ENCODE peak calls at places on chromosomes 2 and 18, in seven cellular contexts. One of them, this sample, is unnamed.

GRCh38 chr2:99821572-99822369 is 320.6 kb downstream of the AFF3 start:
- DNase-seq in foreskin melanocyte: peak
- DNase-seq in heart left ventricle: no peak
- DNase-seq in GM06990: no peak
- DNase-seq in HL-60: no peak
- DNase-seq in stimulated activated CD4-positive, alpha-beta T cell treated with anti-CD3 and anti-CD28 coated beads, Interleukin-4, amount 100 ng/mL, for 24 hours: no peak
- DNase-seq in activated T-cell treated with anti-CD3 and anti-CD28 coated beads for 24 hours: no peak
- DNase-seq in this sample: peak

GRCh38 chr2:79630060-79630459 is 117.2 kb downstream of the CTNNA2 start:
- DNase-seq in heart left ventricle: no peak
- DNase-seq in activated T-cell treated with anti-CD3 and anti-CD28 coated beads for 24 hours: no peak
- DNase-seq in foreskin melanocyte: no peak
- DNase-seq in GM06990: no peak
- DNase-seq in stimulated activated CD4-positive, alpha-beta T cell treated with anti-CD3 and anti-CD28 coated beads, Interleukin-4, amount 100 ng/mL, for 24 hours: no peak
- DNase-seq in HL-60: no peak
- DNase-seq in this sample: no peak

GRCh38 chr2:105114551-105114950 is 76.7 kb downstream of the MRPS9 start:
- DNase-seq in activated T-cell treated with anti-CD3 and anti-CD28 coated beads for 24 hours: no peak
- DNase-seq in foreskin melanocyte: peak
- DNase-seq in HL-60: no peak
- DNase-seq in heart left ventricle: no peak
- DNase-seq in GM06990: peak
- DNase-seq in stimulated activated CD4-positive, alpha-beta T cell treated with anti-CD3 and anti-CD28 coated beads, Interleukin-4, amount 100 ng/mL, for 24 hours: no peak
- DNase-seq in this sample: peak

GRCh38 chr2:238441262-238442114 is 14.8 kb downstream of the ASB1 start:
- DNase-seq in activated T-cell treated with anti-CD3 and anti-CD28 coated beads for 24 hours: no peak
- DNase-seq in stimulated activated CD4-positive, alpha-beta T cell treated with anti-CD3 and anti-CD28 coated beads, Interleukin-4, amount 100 ng/mL, for 24 hours: no peak
- DNase-seq in foreskin melanocyte: no peak
- DNase-seq in GM06990: no peak
- DNase-seq in HL-60: no peak
- DNase-seq in heart left ventricle: no peak
- DNase-seq in this sample: no peak

GRCh38 chr2:113834057-113834720 is 55.7 kb upstream of the ACTR3 start:
- DNase-seq in heart left ventricle: no peak
- DNase-seq in HL-60: no peak
- DNase-seq in GM06990: no peak
- DNase-seq in stimulated activated CD4-positive, alpha-beta T cell treated with anti-CD3 and anti-CD28 coated beads, Interleukin-4, amount 100 ng/mL, for 24 hours: no peak
- DNase-seq in activated T-cell treated with anti-CD3 and anti-CD28 coated beads for 24 hours: no peak
- DNase-seq in foreskin melanocyte: no peak
- DNase-seq in this sample: no peak

GRCh38 chr18:50218432-50219197 is 23.7 kb upstream of the MYO5B start:
- DNase-seq in heart left ventricle: no peak
- DNase-seq in stimulated activated CD4-positive, alpha-beta T cell treated with anti-CD3 and anti-CD28 coated beads, Interleukin-4, amount 100 ng/mL, for 24 hours: peak
- DNase-seq in GM06990: peak
- DNase-seq in foreskin melanocyte: no peak
- DNase-seq in HL-60: no peak
- DNase-seq in activated T-cell treated with anti-CD3 and anti-CD28 coated beads for 24 hours: peak
- DNase-seq in this sample: no peak

GRCh38 chr2:101150306-101151140 is 659 bp downstream of the TBC1D8 start:
- DNase-seq in HL-60: no peak
- DNase-seq in foreskin melanocyte: no peak
- DNase-seq in heart left ventricle: peak
- DNase-seq in activated T-cell treated with anti-CD3 and anti-CD28 coated beads for 24 hours: no peak
- DNase-seq in stimulated activated CD4-positive, alpha-beta T cell treated with anti-CD3 and anti-CD28 coated beads, Interleukin-4, amount 100 ng/mL, for 24 hours: peak
- DNase-seq in GM06990: peak
- DNase-seq in this sample: no peak

GRCh38 chr2:217074576-217075224 is 214.8 kb upstream of the TNP1 start:
- DNase-seq in GM06990: no peak
- DNase-seq in heart left ventricle: peak
- DNase-seq in foreskin melanocyte: no peak
- DNase-seq in HL-60: no peak
- DNase-seq in stimulated activated CD4-positive, alpha-beta T cell treated with anti-CD3 and anti-CD28 coated beads, Interleukin-4, amount 100 ng/mL, for 24 hours: no peak
- DNase-seq in activated T-cell treated with anti-CD3 and anti-CD28 coated beads for 24 hours: no peak
- DNase-seq in this sample: no peak

GRCh38 chr2:174023591-174024523 is 58.7 kb upstream of the SP3 start:
- DNase-seq in HL-60: peak
- DNase-seq in activated T-cell treated with anti-CD3 and anti-CD28 coated beads for 24 hours: peak
- DNase-seq in heart left ventricle: peak
- DNase-seq in foreskin melanocyte: peak
- DNase-seq in stimulated activated CD4-positive, alpha-beta T cell treated with anti-CD3 and anti-CD28 coated beads, Interleukin-4, amount 100 ng/mL, for 24 hours: peak
- DNase-seq in GM06990: no peak
- DNase-seq in this sample: no peak

GRCh38 chr2:48738806-48739205 is 16.7 kb downstream of the LHCGR start:
- DNase-seq in heart left ventricle: no peak
- DNase-seq in stimulated activated CD4-positive, alpha-beta T cell treated with anti-CD3 and anti-CD28 coated beads, Interleukin-4, amount 100 ng/mL, for 24 hours: no peak
- DNase-seq in foreskin melanocyte: no peak
- DNase-seq in HL-60: no peak
- DNase-seq in GM06990: no peak
- DNase-seq in activated T-cell treated with anti-CD3 and anti-CD28 coated beads for 24 hours: no peak
- DNase-seq in this sample: no peak

GRCh38 chr2:42975358-42975717 is 183.0 kb upstream of the HAAO start:
- DNase-seq in foreskin melanocyte: no peak
- DNase-seq in heart left ventricle: no peak
- DNase-seq in GM06990: no peak
- DNase-seq in activated T-cell treated with anti-CD3 and anti-CD28 coated beads for 24 hours: no peak
- DNase-seq in HL-60: no peak
- DNase-seq in stimulated activated CD4-positive, alpha-beta T cell treated with anti-CD3 and anti-CD28 coated beads, Interleukin-4, amount 100 ng/mL, for 24 hours: no peak
- DNase-seq in this sample: no peak

GRCh38 chr2:120670371-120670770 is 65.3 kb upstream of the GLI2 start:
- DNase-seq in heart left ventricle: no peak
- DNase-seq in stimulated activated CD4-positive, alpha-beta T cell treated with anti-CD3 and anti-CD28 coated beads, Interleukin-4, amount 100 ng/mL, for 24 hours: no peak
- DNase-seq in activated T-cell treated with anti-CD3 and anti-CD28 coated beads for 24 hours: no peak
- DNase-seq in foreskin melanocyte: peak
- DNase-seq in GM06990: no peak
- DNase-seq in HL-60: no peak
- DNase-seq in this sample: no peak

GRCh38 chr2:71611247-71611646 is 157.9 kb downstream of the DYSF start:
- DNase-seq in heart left ventricle: no peak
- DNase-seq in HL-60: no peak
- DNase-seq in activated T-cell treated with anti-CD3 and anti-CD28 coated beads for 24 hours: no peak
- DNase-seq in GM06990: no peak
- DNase-seq in stimulated activated CD4-positive, alpha-beta T cell treated with anti-CD3 and anti-CD28 coated beads, Interleukin-4, amount 100 ng/mL, for 24 hours: no peak
- DNase-seq in foreskin melanocyte: no peak
- DNase-seq in this sample: no peak

GRCh38 chr2:224594840-224595239 is 9.7 kb upstream of the CUL3 start:
- DNase-seq in stimulated activated CD4-positive, alpha-beta T cell treated with anti-CD3 and anti-CD28 coated beads, Interleukin-4, amount 100 ng/mL, for 24 hours: no peak
- DNase-seq in GM06990: no peak
- DNase-seq in HL-60: no peak
- DNase-seq in heart left ventricle: no peak
- DNase-seq in activated T-cell treated with anti-CD3 and anti-CD28 coated beads for 24 hours: no peak
- DNase-seq in foreskin melanocyte: no peak
- DNase-seq in this sample: no peak